ENCODE peak calls at places on chromosomes 5 and 9, in nine cellular contexts. V is stimulated activated CD8-positive, alpha-beta memory T cell treated with anti-CD3 and anti-CD28 coated beads, Interleukin-12 subunit alpha, Interleukin-12 subunit beta, amount 100 ng/mL, for 1 hour; E is heart right ventricle; I is activated naive CD8-positive, alpha-beta T cell treated with anti-CD3 and anti-CD28 coated beads, Interleukin-2, amount 10 ng/mL, durations not matched to agents 7 days and 5 days; N is activated CD8-positive, alpha-beta memory T cell treated with anti-CD3 and anti-CD28 coated beads, Interleukin-2, amount 50 U/mL, for 4 hours; B is fibroblast of lung; L is GM12865; K is amygdala; U is RWPE1. D is an unnamed sample.

GRCh38 chr5:1801061-1801953 is at the start of gene NDUFS6:
- DNase-seq in V (peak; percentile 60), E (peak; percentile 77), I (peak; percentile 85), N (peak; percentile 82), B (peak; percentile 55), L (peak; percentile 88), K (peak; percentile 72), U (peak; percentile 63), D (peak; percentile 74)

GRCh38 chr9:129990269-129991005 is 52.6 kb downstream of the FNBP1 start:
- DNase-seq in V (no peak), E (no peak), I (no peak), N (no peak), B (no peak), L (peak; percentile 80), K (no peak), U (no peak), D (peak; percentile 79)

GRCh38 chr5:173454764-173455598 is 126.8 kb upstream of the STC2 start:
- DNase-seq in V (no peak), E (peak; percentile 20), I (no peak), N (no peak), B (peak; percentile 99), L (peak; percentile 16), K (no peak), U (peak; percentile 96), D (no peak)

GRCh38 chr9:131500377-131500776 is 2.3 kb upstream of the POMT1 start:
- DNase-seq in V (peak; percentile 36), E (no peak), I (peak; percentile 68), N (peak; percentile 64), B (no peak), L (no peak), K (peak; percentile 27), U (peak; percentile 21), D (no peak)

GRCh38 chr5:44389410-44389879 is at the start of gene FGF10:
- DNase-seq in V (no peak), E (peak; percentile 4), I (no peak), N (no peak), B (peak; percentile 1), L (no peak), K (no peak), U (no peak), D (no peak)

GRCh38 chr5:77208507-77209163 is 1.8 kb upstream of the PDE8B start:
- DNase-seq in V (no peak), E (no peak), I (no peak), N (no peak), B (no peak), L (no peak), K (no peak), U (no peak), D (no peak)

GRCh38 chr9:16138561-16138960 is 585.7 kb downstream of the CCDC171 start:
- DNase-seq in V (no peak), E (no peak), I (no peak), N (no peak), B (peak; percentile 90), L (no peak), K (no peak), U (no peak), D (no peak)

GRCh38 chr5:56746553-56746952 is 68.8 kb upstream of the MAP3K1 start:
- DNase-seq in V (no peak), E (no peak), I (no peak), N (no peak), B (no peak), L (no peak), K (no peak), U (no peak), D (no peak)

GRCh38 chr5:137896560-137896959 is 7.3 kb downstream of the PKD2L2 start:
- DNase-seq in V (no peak), E (no peak), I (no peak), N (no peak), B (no peak), L (no peak), K (no peak), U (no peak), D (no peak)

GRCh38 chr9:135711411-135711810 is 9.4 kb downstream of the KCNT1 start:
- DNase-seq in V (no peak), E (no peak), I (no peak), N (no peak), B (no peak), L (no peak), K (no peak), U (no peak), D (no peak)

D was measured in HL-60.